ENCODE peak calls at places on chromosomes 3 and 15, in seven cellular contexts. One of them, this sample, is unnamed.

GRCh38 chr3:194158942-194159439 is 23.0 kb downstream of the HES1 start:
- DNase-seq in fibroblast of the aortic adventitia: no peak
- DNase-seq in mucosa of descending colon: no peak
- DNase-seq in neural progenitor cell: no peak
- DNase-seq in psoas muscle: no peak
- DNase-seq in ovary: no peak
- DNase-seq in pancreas: no peak
- DNase-seq in this sample: no peak

GRCh38 chr3:713225-713624 is 379.6 kb upstream of the CNTN6 start:
- DNase-seq in mucosa of descending colon: no peak
- DNase-seq in ovary: no peak
- DNase-seq in pancreas: no peak
- DNase-seq in psoas muscle: no peak
- DNase-seq in neural progenitor cell: no peak
- DNase-seq in fibroblast of the aortic adventitia: no peak
- DNase-seq in this sample: no peak

GRCh38 chr3:113051827-113052226 is 61.0 kb downstream of the GTPBP8 start:
- DNase-seq in pancreas: no peak
- DNase-seq in fibroblast of the aortic adventitia: peak
- DNase-seq in ovary: peak
- DNase-seq in psoas muscle: no peak
- DNase-seq in neural progenitor cell: peak
- DNase-seq in mucosa of descending colon: no peak
- DNase-seq in this sample: peak

GRCh38 chr3:45179163-45179562 is 33.0 kb upstream of the CDCP1 start:
- DNase-seq in neural progenitor cell: no peak
- DNase-seq in pancreas: no peak
- DNase-seq in mucosa of descending colon: no peak
- DNase-seq in fibroblast of the aortic adventitia: no peak
- DNase-seq in ovary: no peak
- DNase-seq in psoas muscle: no peak
- DNase-seq in this sample: no peak

GRCh38 chr15:100224206-100225185 is 117.3 kb downstream of the ADAMTS17 start:
- DNase-seq in psoas muscle: no peak
- DNase-seq in ovary: no peak
- DNase-seq in neural progenitor cell: no peak
- DNase-seq in fibroblast of the aortic adventitia: no peak
- DNase-seq in pancreas: no peak
- DNase-seq in mucosa of descending colon: no peak
- DNase-seq in this sample: no peak

GRCh38 chr15:23797747-23798157 is 110.6 kb upstream of the NDN start:
- DNase-seq in ovary: no peak
- DNase-seq in fibroblast of the aortic adventitia: no peak
- DNase-seq in neural progenitor cell: no peak
- DNase-seq in pancreas: no peak
- DNase-seq in psoas muscle: no peak
- DNase-seq in mucosa of descending colon: no peak
- DNase-seq in this sample: no peak

GRCh38 chr3:48519244-48519643 is 15.3 kb upstream of the SHISA5 start:
- DNase-seq in fibroblast of the aortic adventitia: no peak
- DNase-seq in ovary: no peak
- DNase-seq in neural progenitor cell: no peak
- DNase-seq in pancreas: peak
- DNase-seq in mucosa of descending colon: no peak
- DNase-seq in psoas muscle: no peak
- DNase-seq in this sample: no peak

GRCh38 chr3:48656841-48657281 is 5.8 kb downstream of the CELSR3 start:
- DNase-seq in psoas muscle: no peak
- DNase-seq in mucosa of descending colon: no peak
- DNase-seq in pancreas: peak
- DNase-seq in ovary: no peak
- DNase-seq in fibroblast of the aortic adventitia: no peak
- DNase-seq in neural progenitor cell: no peak
- DNase-seq in this sample: no peak

GRCh38 chr3:150238995-150239612 is 169.0 kb upstream of the TSC22D2 start:
- DNase-seq in pancreas: no peak
- DNase-seq in fibroblast of the aortic adventitia: no peak
- DNase-seq in mucosa of descending colon: peak
- DNase-seq in neural progenitor cell: peak
- DNase-seq in psoas muscle: no peak
- DNase-seq in ovary: no peak
- DNase-seq in this sample: no peak

GRCh38 chr3:15486020-15486419 is 35.5 kb downstream of the COLQ start:
- DNase-seq in ovary: no peak
- DNase-seq in mucosa of descending colon: no peak
- DNase-seq in neural progenitor cell: no peak
- DNase-seq in pancreas: no peak
- DNase-seq in fibroblast of the aortic adventitia: no peak
- DNase-seq in psoas muscle: no peak
- DNase-seq in this sample: no peak

GRCh38 chr15:59180946-59181345 is 25.7 kb upstream of the LDHAL6B start:
- DNase-seq in ovary: no peak
- DNase-seq in psoas muscle: no peak
- DNase-seq in mucosa of descending colon: no peak
- DNase-seq in neural progenitor cell: no peak
- DNase-seq in fibroblast of the aortic adventitia: no peak
- DNase-seq in pancreas: no peak
- DNase-seq in this sample: no peak

GRCh38 chr3:4888913-4889846 is 90.1 kb upstream of the BHLHE40 start:
- DNase-seq in fibroblast of the aortic adventitia: no peak
- DNase-seq in pancreas: no peak
- DNase-seq in neural progenitor cell: no peak
- DNase-seq in psoas muscle: no peak
- DNase-seq in ovary: no peak
- DNase-seq in mucosa of descending colon: no peak
- DNase-seq in this sample: peak

GRCh38 chr15:63892794-63893441 is 59.2 kb upstream of the HERC1 start:
- DNase-seq in neural progenitor cell: no peak
- DNase-seq in ovary: no peak
- DNase-seq in mucosa of descending colon: peak
- DNase-seq in fibroblast of the aortic adventitia: no peak
- DNase-seq in pancreas: no peak
- DNase-seq in psoas muscle: no peak
- DNase-seq in this sample: no peak

GRCh38 chr3:29099296-29099695 is 181.6 kb upstream of the RBMS3 start:
- DNase-seq in neural progenitor cell: no peak
- DNase-seq in psoas muscle: no peak
- DNase-seq in ovary: no peak
- DNase-seq in mucosa of descending colon: no peak
- DNase-seq in fibroblast of the aortic adventitia: peak
- DNase-seq in pancreas: no peak
- DNase-seq in this sample: no peak

GRCh38 chr15:29099131-29099880 is 170.3 kb downstream of the NSMCE3 start:
- DNase-seq in pancreas: no peak
- DNase-seq in psoas muscle: no peak
- DNase-seq in fibroblast of the aortic adventitia: no peak
- DNase-seq in ovary: no peak
- DNase-seq in neural progenitor cell: no peak
- DNase-seq in mucosa of descending colon: no peak
- DNase-seq in this sample: no peak

GRCh38 chr3:157081681-157082210 is 78.2 kb downstream of the CCNL1 start:
- DNase-seq in ovary: peak
- DNase-seq in pancreas: peak
- DNase-seq in mucosa of descending colon: peak
- DNase-seq in neural progenitor cell: peak
- DNase-seq in psoas muscle: peak
- DNase-seq in fibroblast of the aortic adventitia: peak
- DNase-seq in this sample: peak

GRCh38 chr3:16606398-16606797 is 1.2 kb upstream of the DAZL start:
- DNase-seq in ovary: no peak
- DNase-seq in pancreas: no peak
- DNase-seq in fibroblast of the aortic adventitia: no peak
- DNase-seq in mucosa of descending colon: no peak
- DNase-seq in psoas muscle: no peak
- DNase-seq in neural progenitor cell: no peak
- DNase-seq in this sample: peak

GRCh38 chr3:167882057-167882667 is 146.6 kb downstream of the SERPINI1 start:
- DNase-seq in psoas muscle: no peak
- DNase-seq in neural progenitor cell: peak
- DNase-seq in mucosa of descending colon: peak
- DNase-seq in ovary: no peak
- DNase-seq in pancreas: no peak
- DNase-seq in fibroblast of the aortic adventitia: peak
- DNase-seq in this sample: peak

GRCh38 chr3:100129944-100130343 is 15.6 kb upstream of the FILIP1L start:
- DNase-seq in neural progenitor cell: no peak
- DNase-seq in ovary: no peak
- DNase-seq in psoas muscle: no peak
- DNase-seq in fibroblast of the aortic adventitia: no peak
- DNase-seq in mucosa of descending colon: no peak
- DNase-seq in pancreas: no peak
- DNase-seq in this sample: no peak

GRCh38 chr15:23003736-23004135 is 23.6 kb upstream of the CYFIP1 start:
- DNase-seq in fibroblast of the aortic adventitia: no peak
- DNase-seq in ovary: no peak
- DNase-seq in pancreas: no peak
- DNase-seq in psoas muscle: no peak
- DNase-seq in mucosa of descending colon: no peak
- DNase-seq in neural progenitor cell: no peak
- DNase-seq in this sample: no peak

GRCh38 chr15:85312486-85312885 is 67.9 kb upstream of the AKAP13 start:
- DNase-seq in psoas muscle: no peak
- DNase-seq in ovary: no peak
- DNase-seq in mucosa of descending colon: no peak
- DNase-seq in pancreas: no peak
- DNase-seq in neural progenitor cell: no peak
- DNase-seq in fibroblast of the aortic adventitia: no peak
- DNase-seq in this sample: peak

GRCh38 chr15:25936004-25936403 is 72.9 kb upstream of the ATP10A start:
- DNase-seq in psoas muscle: no peak
- DNase-seq in neural progenitor cell: no peak
- DNase-seq in mucosa of descending colon: no peak
- DNase-seq in pancreas: no peak
- DNase-seq in ovary: no peak
- DNase-seq in fibroblast of the aortic adventitia: no peak
- DNase-seq in this sample: peak

GRCh38 chr3:178537123-178537754 is 1.0 kb downstream of the KCNMB2 start:
- DNase-seq in ovary: no peak
- DNase-seq in pancreas: no peak
- DNase-seq in fibroblast of the aortic adventitia: no peak
- DNase-seq in neural progenitor cell: no peak
- DNase-seq in psoas muscle: no peak
- DNase-seq in mucosa of descending colon: no peak
- DNase-seq in this sample: no peak
- H3K4me3 ChIP-seq in ovary: peak
- H3K4me3 ChIP-seq in pancreas: peak
- H3K4me3 ChIP-seq in fibroblast of the aortic adventitia: no peak
- H3K4me3 ChIP-seq in neural progenitor cell: peak
- H3K4me3 ChIP-seq in psoas muscle: peak
- H3K4me3 ChIP-seq in mucosa of descending colon: no peak
- H3K4me3 ChIP-seq in this sample: no peak

DNA sequence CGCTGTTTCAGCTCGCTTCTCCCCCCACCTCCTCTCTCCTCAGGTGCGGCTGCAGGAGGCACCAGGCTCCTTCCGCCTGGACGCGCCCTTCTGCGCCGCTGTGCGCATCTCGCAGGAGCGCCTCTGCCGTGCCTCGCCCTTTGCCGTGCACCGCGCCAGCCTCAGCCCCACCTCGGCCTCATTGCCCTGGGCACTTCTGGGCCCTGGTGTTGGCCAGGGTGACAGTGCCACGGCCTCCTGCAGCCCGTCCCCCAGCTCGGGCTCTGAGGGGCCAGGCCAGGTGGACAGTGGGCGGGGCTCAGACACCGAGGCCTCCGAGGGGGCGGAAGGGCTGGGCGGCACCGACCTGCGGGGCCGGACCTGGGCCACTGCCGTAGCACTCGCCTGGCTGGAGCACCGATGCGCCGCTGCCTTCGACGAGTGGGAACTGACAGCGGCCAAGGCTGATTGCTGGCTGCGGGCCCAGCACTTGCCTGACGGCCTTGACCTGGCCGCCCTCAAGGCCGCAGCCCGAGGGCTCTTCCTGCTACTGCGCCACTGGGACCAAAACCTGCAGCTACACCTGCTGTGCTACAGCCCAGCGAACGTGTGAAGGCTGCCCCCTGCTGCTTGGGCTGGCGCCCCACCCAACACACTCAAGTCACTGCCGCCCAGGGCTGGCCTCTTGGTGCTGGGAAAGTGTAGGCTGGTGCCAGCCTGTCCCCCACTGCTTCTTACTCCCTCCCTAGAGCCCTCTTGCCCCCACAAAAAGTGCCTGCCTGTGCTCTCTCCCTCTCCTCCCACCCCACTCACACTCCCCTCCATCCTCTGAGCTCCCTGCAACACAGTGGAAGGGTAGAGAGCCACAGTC is 7.1 kb downstream of the ALG3 start:
- DNase-seq in psoas muscle: no peak
- DNase-seq in mucosa of descending colon: peak
- DNase-seq in ovary: peak
- DNase-seq in neural progenitor cell: no peak
- DNase-seq in pancreas: peak
- DNase-seq in fibroblast of the aortic adventitia: peak
- DNase-seq in this sample: peak
- TF ChIP-seq CTCF in psoas muscle: peak
- TF ChIP-seq CTCF in mucosa of descending colon: peak
- TF ChIP-seq CTCF in ovary: peak
- TF ChIP-seq CTCF in neural progenitor cell: no peak
- TF ChIP-seq CTCF in pancreas: peak
- TF ChIP-seq CTCF in fibroblast of the aortic adventitia: peak
- TF ChIP-seq CTCF in this sample: peak

DNA sequence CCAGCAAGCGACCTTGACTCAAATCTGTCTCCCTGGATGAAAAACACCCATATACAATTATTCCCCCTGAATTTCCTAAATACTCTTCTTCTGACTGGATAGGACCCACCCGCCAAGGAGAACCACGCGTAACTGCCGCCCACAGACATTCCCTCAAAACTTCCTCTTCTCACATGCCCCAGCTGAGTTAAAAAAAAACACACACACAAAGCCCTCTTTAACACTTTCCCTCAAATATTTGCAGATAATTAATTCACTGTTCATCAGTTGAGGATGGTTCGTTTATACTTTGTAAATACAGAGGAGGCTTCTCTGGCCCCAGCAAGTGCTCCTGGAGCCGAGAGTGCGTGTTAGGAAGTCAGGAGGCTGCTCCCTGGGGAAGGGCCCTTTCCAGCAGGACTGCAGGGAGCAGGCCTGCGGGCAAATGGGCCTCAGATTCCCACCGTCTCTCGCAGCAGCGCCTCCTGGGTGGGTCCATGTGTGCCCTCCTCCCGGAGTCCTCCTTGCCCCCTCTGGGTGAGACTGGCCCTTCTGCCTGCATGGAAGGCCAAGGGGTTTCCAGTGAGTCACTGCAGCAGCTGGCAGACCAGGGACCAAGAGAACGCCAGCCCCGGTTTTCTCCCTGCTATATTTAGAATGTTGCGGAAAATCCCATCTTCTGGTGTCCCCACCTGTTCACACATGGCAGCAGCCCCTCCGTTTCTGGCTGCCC is 46.8 kb downstream of the MGLL start:
- DNase-seq in pancreas: no peak
- DNase-seq in psoas muscle: peak
- DNase-seq in mucosa of descending colon: no peak
- DNase-seq in ovary: no peak
- DNase-seq in fibroblast of the aortic adventitia: peak
- DNase-seq in neural progenitor cell: no peak
- DNase-seq in this sample: peak
- H3K4me3 ChIP-seq in pancreas: no peak
- H3K4me3 ChIP-seq in psoas muscle: peak
- H3K4me3 ChIP-seq in mucosa of descending colon: no peak
- H3K4me3 ChIP-seq in ovary: no peak
- H3K4me3 ChIP-seq in fibroblast of the aortic adventitia: no peak
- H3K4me3 ChIP-seq in neural progenitor cell: no peak
- H3K4me3 ChIP-seq in this sample: no peak

GRCh38 chr3:33579843-33580242 is 138.2 kb downstream of the CLASP2 start:
- DNase-seq in fibroblast of the aortic adventitia: no peak
- DNase-seq in psoas muscle: no peak
- DNase-seq in mucosa of descending colon: no peak
- DNase-seq in ovary: no peak
- DNase-seq in pancreas: no peak
- DNase-seq in neural progenitor cell: no peak
- DNase-seq in this sample: no peak
- TF ChIP-seq CTCF in fibroblast of the aortic adventitia: no peak
- TF ChIP-seq CTCF in psoas muscle: no peak
- TF ChIP-seq CTCF in mucosa of descending colon: no peak
- TF ChIP-seq CTCF in ovary: no peak
- TF ChIP-seq CTCF in pancreas: no peak
- TF ChIP-seq CTCF in neural progenitor cell: no peak
- TF ChIP-seq CTCF in this sample: no peak